ENCODE peak calls at places on chromosomes 6 and 20, in ten cellular contexts. S, H, Q, Z, M, A, D, Y, P and U are unnamed samples.

GRCh38 chr20:6034134-6034969 is 19.5 kb downstream of the LRRN4 start:
- DNase-seq in S (no peak), H (no peak), Q (no peak), Z (no peak), M (no peak), A (no peak), D (no peak), Y (no peak), P (no peak), U (no peak)

GRCh38 chr20:25310268-25310920 is 62.5 kb downstream of the PYGB start:
- DNase-seq in S (peak; percentile 57), H (peak; percentile 85), Q (peak; percentile 64), Z (peak; percentile 55), M (peak; percentile 56), A (peak; percentile 81), D (no peak), Y (no peak), P (peak; percentile 82), U (peak; percentile 72)

GRCh38 chr20:63333241-63333836 is 27.8 kb downstream of the CHRNA4 start:
- DNase-seq in S (no peak), H (no peak), Q (no peak), Z (no peak), M (no peak), A (no peak), D (no peak), Y (peak; percentile 12), P (no peak), U (no peak)

GRCh38 chr6:142700032-142700431 is 244.9 kb downstream of the HIVEP2 start:
- DNase-seq in S (no peak), H (no peak), Q (no peak), Z (no peak), M (no peak), A (no peak), D (no peak), Y (no peak), P (no peak), U (no peak)

GRCh38 chr6:114874384-114874783 is 531.6 kb upstream of the HS3ST5 start:
- DNase-seq in S (no peak), H (no peak), Q (no peak), Z (no peak), M (no peak), A (no peak), D (no peak), Y (no peak), P (no peak), U (no peak)

GRCh38 chr6:155278319-155279049 is 14.7 kb downstream of the CLDN20 start:
- DNase-seq in S (no peak), H (no peak), Q (no peak), Z (no peak), M (no peak), A (no peak), D (no peak), Y (no peak), P (no peak), U (no peak)

GRCh38 chr20:45908086-45908485 is 3.9 kb downstream of the PLTP start:
- DNase-seq in S (no peak), H (no peak), Q (no peak), Z (no peak), M (no peak), A (no peak), D (no peak), Y (no peak), P (no peak), U (no peak)

GRCh38 chr6:99514089-99514488 is 1.1 kb downstream of the USP45 start:
- DNase-seq in S (no peak), H (no peak), Q (no peak), Z (no peak), M (no peak), A (no peak), D (no peak), Y (no peak), P (no peak), U (no peak)

GRCh38 chr6:158766621-158767435 is 52.3 kb downstream of the EZR start:
- DNase-seq in S (no peak), H (no peak), Q (no peak), Z (no peak), M (no peak), A (no peak), D (no peak), Y (no peak), P (no peak), U (peak; percentile 51)

GRCh38 chr6:3356056-3356823 is 97.5 kb downstream of the PSMG4 start:
- DNase-seq in S (peak; percentile 87), H (peak; percentile 63), Q (peak; percentile 95), Z (peak; percentile 83), M (peak; percentile 70), A (peak; percentile 78), D (peak; percentile 84), Y (peak; percentile 56), P (no peak), U (peak; percentile 86)

GRCh38 chr20:61762886-61763739 is 302.6 kb downstream of the TAF4 start:
- DNase-seq in S (no peak), H (no peak), Q (no peak), Z (no peak), M (no peak), A (no peak), D (no peak), Y (no peak), P (no peak), U (peak; percentile 44)

GRCh38 chr6:83536034-83536646 is 23.8 kb downstream of the PRSS35 start:
- DNase-seq in S (no peak), H (peak; percentile 59), Q (peak; percentile 60), Z (peak; percentile 88), M (no peak), A (peak; percentile 59), D (no peak), Y (no peak), P (no peak), U (no peak)

GRCh38 chr6:151765444-151765886 is 42.0 kb upstream of the ESR1 start:
- DNase-seq in S (peak; percentile 40), H (peak; percentile 73), Q (peak; percentile 61), Z (peak; percentile 76), M (peak; percentile 47), A (peak; percentile 89), D (peak; percentile 26), Y (no peak), P (peak; percentile 37), U (peak; percentile 65)

GRCh38 chr6:31977816-31978431 is 3.9 kb upstream of the C4A start:
- DNase-seq in S (no peak), H (no peak), Q (no peak), Z (no peak), M (no peak), A (no peak), D (no peak), Y (no peak), P (no peak), U (no peak)

GRCh38 chr6:16257999-16258708 is 19.8 kb downstream of the GMPR start:
- DNase-seq in S (peak; percentile 50), H (no peak), Q (peak; percentile 38), Z (peak; percentile 73), M (no peak), A (no peak), D (no peak), Y (no peak), P (no peak), U (no peak)

GRCh38 chr6:28336284-28337024 is 506 bp upstream of the ZSCAN31 start:
- DNase-seq in S (no peak), H (peak; percentile 47), Q (peak; percentile 46), Z (peak; percentile 51), M (peak; percentile 54), A (peak; percentile 40), D (no peak), Y (no peak), P (no peak), U (no peak)

DNA sequence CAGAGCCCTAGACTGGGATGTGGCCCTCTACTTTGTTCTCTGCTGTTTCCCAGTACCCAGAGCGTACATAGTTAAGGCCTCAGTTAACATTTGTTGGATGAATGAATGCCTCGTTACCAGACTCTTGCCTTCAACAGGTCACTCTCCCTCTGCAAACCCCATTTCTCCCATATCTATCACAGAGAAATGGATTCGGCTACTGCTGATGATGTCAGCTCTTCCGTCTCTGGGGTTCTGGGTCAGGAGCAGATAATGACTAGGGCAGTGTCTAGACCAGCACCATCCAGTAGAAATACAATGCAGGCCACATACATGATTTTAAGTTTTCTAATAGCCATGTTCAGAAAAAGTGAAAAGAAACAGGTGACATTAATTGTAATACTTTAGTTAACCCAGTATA is 47.9 kb downstream of the TOX2 start:
- DNase-seq in S (no peak), H (no peak), Q (no peak), Z (no peak), M (no peak), A (no peak), D (no peak), Y (no peak), P (no peak), U (no peak)
- H3K4me3 ChIP-seq in S (no peak overlapping the region), H (no peak overlapping the region), Q (no peak overlapping the region), Z (no peak overlapping the region), M (no peak overlapping the region), A (no peak overlapping the region), D (no peak overlapping the region), Y (no peak overlapping the region), P (no peak overlapping the region), U (no peak overlapping the region)

GRCh38 chr20:49377326-49377725 is 99.5 kb upstream of the ZNFX1 start:
- DNase-seq in S (no peak), H (no peak), Q (no peak), Z (no peak), M (no peak), A (no peak), D (no peak), Y (no peak), P (no peak), U (no peak)
- H3K27me3 ChIP-seq in S (no peaks in the 10 kb centered on the region), H (no peaks in the 10 kb centered on the region), Q (peaks cover 22% of the 10 kb centered on the region), Z (no peaks in the 10 kb centered on the region), M (no peaks in the 10 kb centered on the region), A (peaks cover 7% of the 10 kb centered on the region), D (peaks cover 1% of the 10 kb centered on the region), Y (peaks cover 4% of the 10 kb centered on the region), P (peaks cover 33% of the 10 kb centered on the region), U (no peaks in the 10 kb centered on the region)

DNA sequence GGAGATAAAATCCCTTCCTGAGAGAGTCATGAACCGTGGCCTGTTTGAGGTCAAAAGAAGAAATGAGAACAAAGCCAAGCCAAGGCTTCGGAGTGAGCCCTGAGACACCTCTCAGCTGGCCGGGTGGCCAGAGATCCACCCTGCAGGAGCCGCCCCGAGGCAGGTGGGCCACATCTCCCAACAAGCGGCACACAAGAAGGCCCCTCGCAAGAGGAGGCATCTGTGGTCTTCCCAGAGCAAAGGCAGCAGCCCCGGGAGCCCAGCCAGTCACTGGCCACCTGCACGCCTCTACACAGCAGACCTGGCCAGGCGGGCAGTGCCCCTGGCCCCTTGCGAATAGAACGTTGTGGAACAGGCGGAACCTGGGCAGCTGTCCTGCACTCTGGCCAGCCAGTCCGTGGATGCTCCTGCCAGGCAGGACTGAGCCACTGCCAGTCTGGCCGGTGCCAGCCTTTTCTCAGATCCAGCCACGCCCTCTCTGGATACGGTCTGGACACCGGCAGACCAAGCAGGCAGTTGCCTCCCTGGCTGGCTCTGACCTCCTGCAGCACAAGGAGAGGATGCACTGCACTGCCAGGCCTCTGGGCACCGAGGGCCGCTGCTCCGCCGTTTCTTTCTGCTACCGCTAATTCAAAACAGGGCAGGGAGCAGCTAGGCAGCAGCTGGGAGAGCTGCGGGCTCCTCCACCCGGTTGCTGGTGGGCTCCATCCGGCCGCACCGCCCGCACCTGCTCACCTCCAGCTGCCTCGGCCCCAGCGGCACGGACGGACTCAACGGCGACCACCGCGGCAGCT is 30.6 kb upstream of the AFDN start:
- DNase-seq in S (peak; percentile 57), H (no peak), Q (no peak), Z (peak; percentile 55), M (no peak), A (no peak), D (no peak), Y (peak; percentile 51), P (no peak), U (no peak)
- H3K4me3 ChIP-seq in S (peak overlapping the region; percentile 41), H (no peak overlapping the region), Q (no peak overlapping the region), Z (peak overlapping the region; percentile 46), M (no peak overlapping the region), A (peak overlapping the region; percentile 22), D (no peak overlapping the region), Y (peak overlapping the region; percentile 64), P (no peak overlapping the region), U (peak overlapping the region; percentile 26)

GRCh38 chr20:44810391-44811149 is at the start of gene RIMS4:
- DNase-seq in S (no peak), H (no peak), Q (no peak), Z (peak; percentile 42), M (no peak), A (no peak), D (no peak), Y (no peak), P (no peak), U (no peak)
- H3K27me3 ChIP-seq in S (peaks cover 49% of the 10 kb centered on the region), H (peaks cover 45% of the 10 kb centered on the region), Q (peaks cover 9% of the 10 kb centered on the region), Z (no peaks in the 10 kb centered on the region), M (peaks cover 39% of the 10 kb centered on the region), A (peaks cover 61% of the 10 kb centered on the region), D (peaks cover 3% of the 10 kb centered on the region), Y (peaks cover 71% of the 10 kb centered on the region), P (peaks cover 56% of the 10 kb centered on the region), U (peaks cover 52% of the 10 kb centered on the region)